ENCODE peak calls at places on chromosome 10, in six cellular contexts. I, Q, N, U, Z and M are unnamed samples.

GRCh38 chr10:92923416-92923815 is 75.1 kb downstream of the EXOC6 start:
- DNase-seq in I (peak), Q (peak), N (no peak), U (no peak), Z (no peak), M (no peak)

GRCh38 chr10:97497572-97498075 is 598 bp downstream of the MMS19 start:
- DNase-seq in I (peak), Q (peak), N (peak), U (peak), Z (peak), M (peak)

GRCh38 chr10:47092822-47093221 is 181.6 kb downstream of the PTPN20 start:
- DNase-seq in I (no peak), Q (no peak), N (no peak), U (no peak), Z (no peak), M (no peak)

GRCh38 chr10:27207350-27207749 is 33.2 kb downstream of the ACBD5 start:
- DNase-seq in I (no peak), Q (no peak), N (no peak), U (no peak), Z (no peak), M (no peak)

GRCh38 chr10:11724938-11725776 is 17.0 kb upstream of the ECHDC3 start:
- DNase-seq in I (peak), Q (no peak), N (no peak), U (no peak), Z (peak), M (no peak)

GRCh38 chr10:62582098-62582705 is 208.0 kb downstream of the ZNF365 start:
- DNase-seq in I (peak), Q (no peak), N (no peak), U (no peak), Z (no peak), M (no peak)

GRCh38 chr10:50362547-50363125 is 111.3 kb upstream of the ASAH2 start:
- DNase-seq in I (no peak), Q (no peak), N (no peak), U (no peak), Z (no peak), M (no peak)

GRCh38 chr10:120945801-120946302 is 94.7 kb downstream of the WDR11 start:
- DNase-seq in I (peak), Q (no peak), N (no peak), U (no peak), Z (peak), M (no peak)

GRCh38 chr10:90306187-90306586 is 551.7 kb downstream of the HTR7 start:
- DNase-seq in I (peak), Q (no peak), N (no peak), U (no peak), Z (no peak), M (no peak)

GRCh38 chr10:124425227-124425962 is 6.7 kb upstream of the OAT start:
- DNase-seq in I (no peak), Q (no peak), N (no peak), U (no peak), Z (no peak), M (no peak)

GRCh38 chr10:76461024-76461423 is 1029.6 kb downstream of the LRMDA start:
- DNase-seq in I (no peak), Q (no peak), N (no peak), U (no peak), Z (no peak), M (no peak)

GRCh38 chr10:24722676-24723385 is 856 bp downstream of the ARHGAP21 start:
- DNase-seq in I (peak), Q (peak), N (peak), U (peak), Z (peak), M (no peak)

GRCh38 chr10:93680414-93681047 is 21.9 kb downstream of the FRA10AC1 start:
- DNase-seq in I (peak), Q (no peak), N (no peak), U (no peak), Z (peak), M (no peak)

GRCh38 chr10:58358314-58358933 is 23.6 kb downstream of the UBE2D1 start:
- DNase-seq in I (no peak), Q (no peak), N (no peak), U (no peak), Z (no peak), M (no peak)

GRCh38 chr10:32065871-32066270 is 9.6 kb upstream of the KIF5B start:
- DNase-seq in I (peak), Q (no peak), N (no peak), U (no peak), Z (no peak), M (no peak)

GRCh38 chr10:95303535-95303934 is 12.7 kb upstream of the PDLIM1 start:
- DNase-seq in I (no peak), Q (no peak), N (no peak), U (peak), Z (no peak), M (no peak)

GRCh38 chr10:10803273-10803672 is 214.4 kb upstream of the CELF2 start:
- DNase-seq in I (no peak), Q (no peak), N (no peak), U (no peak), Z (no peak), M (no peak)

GRCh38 chr10:124266468-124267230 is 152.1 kb downstream of the OAT start:
- DNase-seq in I (no peak), Q (no peak), N (no peak), U (no peak), Z (no peak), M (no peak)

GRCh38 chr10:56823849-56824248 is 462.8 kb upstream of the ZWINT start:
- DNase-seq in I (no peak), Q (no peak), N (no peak), U (peak), Z (peak), M (no peak)

GRCh38 chr10:96814264-96814663 is 17.8 kb upstream of the LCOR start:
- DNase-seq in I (peak), Q (no peak), N (no peak), U (no peak), Z (no peak), M (no peak)

GRCh38 chr10:12949248-12949647 is 52.3 kb downstream of the CCDC3 start:
- DNase-seq in I (no peak), Q (peak), N (no peak), U (no peak), Z (no peak), M (no peak)

GRCh38 chr10:58291538-58292174 is 22.7 kb downstream of the CISD1 start:
- DNase-seq in I (peak), Q (peak), N (no peak), U (no peak), Z (peak), M (no peak)

GRCh38 chr10:78953124-78954008 is 115.4 kb upstream of the ZMIZ1 start:
- DNase-seq in I (peak), Q (no peak), N (no peak), U (no peak), Z (no peak), M (peak)

GRCh38 chr10:60570272-60570865 is 180.7 kb upstream of the ANK3 start:
- DNase-seq in I (no peak), Q (no peak), N (no peak), U (no peak), Z (no peak), M (no peak)

GRCh38 chr10:121187375-121187774 is 336.2 kb downstream of the WDR11 start:
- DNase-seq in I (no peak), Q (no peak), N (no peak), U (no peak), Z (peak), M (no peak)

GRCh38 chr10:50561266-50561665 is 62.5 kb downstream of the SGMS1 start:
- DNase-seq in I (peak), Q (no peak), N (no peak), U (no peak), Z (no peak), M (no peak)

GRCh38 chr10:86971146-86971991 is 3.1 kb downstream of the ADIRF start:
- DNase-seq in I (peak), Q (peak), N (peak), U (peak), Z (peak), M (peak)

GRCh38 chr10:131725736-131726459 is 174.9 kb upstream of the PPP2R2D start:
- DNase-seq in I (no peak), Q (no peak), N (no peak), U (peak), Z (no peak), M (no peak)

GRCh38 chr10:97640868-97641811 is 669 bp downstream of the PI4K2A start:
- DNase-seq in I (peak), Q (peak), N (peak), U (peak), Z (no peak), M (no peak)

GRCh38 chr10:30528427-30528782 is 94.4 kb downstream of the MAP3K8 start:
- DNase-seq in I (no peak), Q (no peak), N (no peak), U (no peak), Z (no peak), M (no peak)